ENCODE peak calls at places on chromosomes 12 and 14, in six cellular contexts. I is T-cell; B is B cell; O is GM12892; E is CD8-positive, alpha-beta memory T cell; Q is HEK293T. N is an unnamed sample.

GRCh38 chr12:30908389-30909087 is 18.0 kb upstream of the TSPAN11 start:
- DNase-seq in B (no peak), Q (no peak), O (no peak), E (no peak), I (no peak), N (no peak)

GRCh38 chr14:65016461-65016860 is 29.8 kb downstream of the FNTB start:
- DNase-seq in Q (no peak), B (no peak), E (no peak), I (no peak), O (no peak), N (no peak)

GRCh38 chr12:44531349-44531905 is 344.7 kb downstream of the NELL2 start:
- DNase-seq in Q (no peak), O (no peak), B (no peak), E (no peak), I (no peak), N (no peak)

GRCh38 chr14:99157246-99157645 is 114.8 kb downstream of the BCL11B start:
- DNase-seq in E (no peak), Q (no peak), O (no peak), B (no peak), I (no peak), N (no peak)

GRCh38 chr12:4148418-4149056 is 125.0 kb upstream of the CCND2 start:
- DNase-seq in I (peak; percentile 41), O (no peak), E (peak; percentile 45), B (peak; percentile 95), Q (no peak), N (no peak)

GRCh38 chr12:83128529-83128928 is 441.8 kb downstream of the TMTC2 start:
- DNase-seq in Q (no peak), B (no peak), I (no peak), E (no peak), O (no peak), N (no peak)

GRCh38 chr12:113899844-113900471 is 66.2 kb downstream of the RBM19 start:
- DNase-seq in B (no peak), I (no peak), Q (no peak), E (no peak), O (no peak), N (no peak)

GRCh38 chr12:53938276-53939140 is at the start of gene HOXC13:
- DNase-seq in E (no peak), B (no peak), O (no peak), I (no peak), Q (peak; percentile 98), N (no peak)

GRCh38 chr12:103373088-103373523 is 122.7 kb downstream of the C12orf42 start:
- DNase-seq in B (no peak), O (no peak), I (no peak), Q (no peak), E (no peak), N (peak; percentile 17)

GRCh38 chr14:60649815-60650381 is 621 bp upstream of the SIX1 start:
- DNase-seq in B (peak; percentile 20), Q (no peak), O (no peak), E (no peak), I (no peak), N (no peak)

GRCh38 chr12:68001486-68002466 is 12.5 kb downstream of the IFNG-AS1 start:
- DNase-seq in Q (peak; percentile 19), O (no peak), E (no peak), B (peak; percentile 17), I (no peak), N (no peak)

GRCh38 chr12:29073631-29074239 is 75.3 kb upstream of the FAR2 start:
- DNase-seq in O (no peak), I (no peak), Q (peak; percentile 46), B (peak; percentile 27), E (peak; percentile 10), N (peak; percentile 55)

GRCh38 chr14:81453166-81453766 is 53.1 kb upstream of the STON2 start:
- DNase-seq in O (peak; percentile 23), I (peak; percentile 26), B (peak; percentile 58), E (peak; percentile 27), Q (peak; percentile 46), N (peak; percentile 12)

GRCh38 chr12:57765698-57766463 is 997 bp downstream of the CYP27B1 start:
- DNase-seq in Q (no peak), O (no peak), B (peak; percentile 37), E (no peak), I (no peak), N (no peak)

N was measured in stimulated activated naive CD4-positive, alpha-beta T cell.